ENCODE peak calls at places on chromosomes 16 and 17, in ten cellular contexts. One of them, this sample, is unnamed.

GRCh38 chr17:76735006-76735405 is 2.1 kb downstream of the SRSF2 start:
- DNase-seq in cardiac fibroblast: peak; percentile 46
- DNase-seq in effector CD4-positive, alpha-beta T cell: no peak
- DNase-seq in HEK293T: no peak
- DNase-seq in activated CD8-positive, alpha-beta memory T cell treated with anti-CD3 and anti-CD28 coated beads for 4 hours: no peak
- DNase-seq in hypothalamus: no peak
- DNase-seq in heart left ventricle: no peak
- DNase-seq in neuronal stem cell: no peak
- DNase-seq in A549: peak; percentile 40
- DNase-seq in 8988T: no peak
- DNase-seq in this sample: peak; percentile 22

GRCh38 chr16:85369741-85370528 is 243.2 kb upstream of the GSE1 start:
- DNase-seq in cardiac fibroblast: peak; percentile 44
- DNase-seq in effector CD4-positive, alpha-beta T cell: peak; percentile 23
- DNase-seq in HEK293T: peak; percentile 80
- DNase-seq in activated CD8-positive, alpha-beta memory T cell treated with anti-CD3 and anti-CD28 coated beads for 4 hours: no peak
- DNase-seq in hypothalamus: no peak
- DNase-seq in heart left ventricle: no peak
- DNase-seq in neuronal stem cell: peak; percentile 43
- DNase-seq in A549: peak; percentile 33
- DNase-seq in 8988T: peak; percentile 98
- DNase-seq in this sample: peak; percentile 21

GRCh38 chr17:14522795-14523387 is 222.0 kb downstream of the HS3ST3B1 start:
- DNase-seq in cardiac fibroblast: no peak
- DNase-seq in effector CD4-positive, alpha-beta T cell: no peak
- DNase-seq in HEK293T: no peak
- DNase-seq in activated CD8-positive, alpha-beta memory T cell treated with anti-CD3 and anti-CD28 coated beads for 4 hours: no peak
- DNase-seq in hypothalamus: no peak
- DNase-seq in heart left ventricle: no peak
- DNase-seq in neuronal stem cell: no peak
- DNase-seq in A549: no peak
- DNase-seq in 8988T: no peak
- DNase-seq in this sample: no peak

GRCh38 chr16:88649195-88649923 is 1.5 kb downstream of the CYBA start:
- DNase-seq in cardiac fibroblast: no peak
- DNase-seq in effector CD4-positive, alpha-beta T cell: no peak
- DNase-seq in HEK293T: no peak
- DNase-seq in activated CD8-positive, alpha-beta memory T cell treated with anti-CD3 and anti-CD28 coated beads for 4 hours: no peak
- DNase-seq in hypothalamus: no peak
- DNase-seq in heart left ventricle: no peak
- DNase-seq in neuronal stem cell: no peak
- DNase-seq in A549: no peak
- DNase-seq in 8988T: peak; percentile 75
- DNase-seq in this sample: no peak

GRCh38 chr16:56346131-56346890 is 79.0 kb downstream of the AMFR start:
- DNase-seq in cardiac fibroblast: no peak
- DNase-seq in effector CD4-positive, alpha-beta T cell: no peak
- DNase-seq in HEK293T: no peak
- DNase-seq in activated CD8-positive, alpha-beta memory T cell treated with anti-CD3 and anti-CD28 coated beads for 4 hours: no peak
- DNase-seq in hypothalamus: no peak
- DNase-seq in heart left ventricle: peak; percentile 7
- DNase-seq in neuronal stem cell: no peak
- DNase-seq in A549: no peak
- DNase-seq in 8988T: no peak
- DNase-seq in this sample: no peak

GRCh38 chr17:68033636-68034451 is 1.7 kb upstream of the KPNA2 start:
- DNase-seq in cardiac fibroblast: peak; percentile 48
- DNase-seq in effector CD4-positive, alpha-beta T cell: no peak
- DNase-seq in HEK293T: peak; percentile 37
- DNase-seq in activated CD8-positive, alpha-beta memory T cell treated with anti-CD3 and anti-CD28 coated beads for 4 hours: no peak
- DNase-seq in hypothalamus: no peak
- DNase-seq in heart left ventricle: no peak
- DNase-seq in neuronal stem cell: peak; percentile 88
- DNase-seq in A549: peak; percentile 94
- DNase-seq in 8988T: no peak
- DNase-seq in this sample: peak; percentile 27

GRCh38 chr17:9913476-9913875 is 8.4 kb upstream of the RCVRN start:
- DNase-seq in cardiac fibroblast: no peak
- DNase-seq in effector CD4-positive, alpha-beta T cell: no peak
- DNase-seq in HEK293T: no peak
- DNase-seq in activated CD8-positive, alpha-beta memory T cell treated with anti-CD3 and anti-CD28 coated beads for 4 hours: no peak
- DNase-seq in hypothalamus: no peak
- DNase-seq in heart left ventricle: no peak
- DNase-seq in neuronal stem cell: no peak
- DNase-seq in A549: no peak
- DNase-seq in 8988T: no peak
- DNase-seq in this sample: no peak

GRCh38 chr16:67111951-67112444 is 2.3 kb downstream of the PHAF1 start:
- DNase-seq in cardiac fibroblast: no peak
- DNase-seq in effector CD4-positive, alpha-beta T cell: no peak
- DNase-seq in HEK293T: no peak
- DNase-seq in activated CD8-positive, alpha-beta memory T cell treated with anti-CD3 and anti-CD28 coated beads for 4 hours: no peak
- DNase-seq in hypothalamus: no peak
- DNase-seq in heart left ventricle: no peak
- DNase-seq in neuronal stem cell: no peak
- DNase-seq in A549: no peak
- DNase-seq in 8988T: no peak
- DNase-seq in this sample: no peak

GRCh38 chr16:46836521-46837292 is 5.7 kb upstream of the C16orf87 start:
- DNase-seq in cardiac fibroblast: no peak
- DNase-seq in effector CD4-positive, alpha-beta T cell: no peak
- DNase-seq in HEK293T: no peak
- DNase-seq in activated CD8-positive, alpha-beta memory T cell treated with anti-CD3 and anti-CD28 coated beads for 4 hours: no peak
- DNase-seq in hypothalamus: no peak
- DNase-seq in heart left ventricle: no peak
- DNase-seq in neuronal stem cell: no peak
- DNase-seq in A549: no peak
- DNase-seq in 8988T: no peak
- DNase-seq in this sample: no peak

GRCh38 chr16:72093448-72094265 is at the start of the genes DHX38 and TXNL4B:
- DNase-seq in cardiac fibroblast: peak; percentile 99
- DNase-seq in effector CD4-positive, alpha-beta T cell: peak; percentile 86
- DNase-seq in HEK293T: peak; percentile 95
- DNase-seq in activated CD8-positive, alpha-beta memory T cell treated with anti-CD3 and anti-CD28 coated beads for 4 hours: peak; percentile 87
- DNase-seq in hypothalamus: peak; percentile 95
- DNase-seq in heart left ventricle: peak; percentile 94
- DNase-seq in neuronal stem cell: peak; percentile 98
- DNase-seq in A549: peak; percentile 99
- DNase-seq in 8988T: peak; percentile 96
- DNase-seq in this sample: peak; percentile 99

GRCh38 chr16:81265658-81266451 is 27.4 kb downstream of the BCO1 start:
- DNase-seq in cardiac fibroblast: no peak
- DNase-seq in effector CD4-positive, alpha-beta T cell: no peak
- DNase-seq in HEK293T: no peak
- DNase-seq in activated CD8-positive, alpha-beta memory T cell treated with anti-CD3 and anti-CD28 coated beads for 4 hours: no peak
- DNase-seq in hypothalamus: no peak
- DNase-seq in heart left ventricle: peak; percentile 91
- DNase-seq in neuronal stem cell: no peak
- DNase-seq in A549: no peak
- DNase-seq in 8988T: no peak
- DNase-seq in this sample: no peak

GRCh38 chr17:68255731-68256538 is 8.1 kb downstream of the AMZ2 start:
- DNase-seq in cardiac fibroblast: no peak
- DNase-seq in effector CD4-positive, alpha-beta T cell: no peak
- DNase-seq in HEK293T: no peak
- DNase-seq in activated CD8-positive, alpha-beta memory T cell treated with anti-CD3 and anti-CD28 coated beads for 4 hours: no peak
- DNase-seq in hypothalamus: no peak
- DNase-seq in heart left ventricle: no peak
- DNase-seq in neuronal stem cell: no peak
- DNase-seq in A549: no peak
- DNase-seq in 8988T: no peak
- DNase-seq in this sample: no peak

GRCh38 chr17:46785696-46786095 is 32.8 kb downstream of the WNT3 start:
- DNase-seq in cardiac fibroblast: no peak
- DNase-seq in effector CD4-positive, alpha-beta T cell: no peak
- DNase-seq in HEK293T: no peak
- DNase-seq in activated CD8-positive, alpha-beta memory T cell treated with anti-CD3 and anti-CD28 coated beads for 4 hours: no peak
- DNase-seq in hypothalamus: no peak
- DNase-seq in heart left ventricle: no peak
- DNase-seq in neuronal stem cell: no peak
- DNase-seq in A549: no peak
- DNase-seq in 8988T: no peak
- DNase-seq in this sample: no peak

GRCh38 chr16:68234188-68235104 is 1.5 kb downstream of the ESRP2 start:
- DNase-seq in cardiac fibroblast: peak; percentile 10
- DNase-seq in effector CD4-positive, alpha-beta T cell: no peak
- DNase-seq in HEK293T: no peak
- DNase-seq in activated CD8-positive, alpha-beta memory T cell treated with anti-CD3 and anti-CD28 coated beads for 4 hours: no peak
- DNase-seq in hypothalamus: no peak
- DNase-seq in heart left ventricle: no peak
- DNase-seq in neuronal stem cell: no peak
- DNase-seq in A549: no peak
- DNase-seq in 8988T: peak; percentile 41
- DNase-seq in this sample: no peak

GRCh38 chr17:78962345-78962983 is 17.3 kb downstream of the LGALS3BP start:
- DNase-seq in cardiac fibroblast: peak; percentile 62
- DNase-seq in effector CD4-positive, alpha-beta T cell: no peak
- DNase-seq in HEK293T: no peak
- DNase-seq in activated CD8-positive, alpha-beta memory T cell treated with anti-CD3 and anti-CD28 coated beads for 4 hours: no peak
- DNase-seq in hypothalamus: no peak
- DNase-seq in heart left ventricle: no peak
- DNase-seq in neuronal stem cell: no peak
- DNase-seq in A549: peak; percentile 57
- DNase-seq in 8988T: no peak
- DNase-seq in this sample: peak; percentile 56

GRCh38 chr16:20918486-20919239 is 18.1 kb downstream of the LYRM1 start:
- DNase-seq in cardiac fibroblast: peak; percentile 83
- DNase-seq in effector CD4-positive, alpha-beta T cell: no peak
- DNase-seq in HEK293T: no peak
- DNase-seq in activated CD8-positive, alpha-beta memory T cell treated with anti-CD3 and anti-CD28 coated beads for 4 hours: no peak
- DNase-seq in hypothalamus: no peak
- DNase-seq in heart left ventricle: peak; percentile 80
- DNase-seq in neuronal stem cell: no peak
- DNase-seq in A549: no peak
- DNase-seq in 8988T: no peak
- DNase-seq in this sample: peak; percentile 41

GRCh38 chr16:67796099-67796718 is 10.2 kb downstream of the RANBP10 start:
- DNase-seq in cardiac fibroblast: no peak
- DNase-seq in effector CD4-positive, alpha-beta T cell: no peak
- DNase-seq in HEK293T: no peak
- DNase-seq in activated CD8-positive, alpha-beta memory T cell treated with anti-CD3 and anti-CD28 coated beads for 4 hours: no peak
- DNase-seq in hypothalamus: no peak
- DNase-seq in heart left ventricle: no peak
- DNase-seq in neuronal stem cell: no peak
- DNase-seq in A549: no peak
- DNase-seq in 8988T: no peak
- DNase-seq in this sample: no peak

GRCh38 chr16:31869511-31870201 is 4.0 kb upstream of the ZNF267 start:
- DNase-seq in cardiac fibroblast: peak; percentile 97
- DNase-seq in effector CD4-positive, alpha-beta T cell: peak; percentile 78
- DNase-seq in HEK293T: no peak
- DNase-seq in activated CD8-positive, alpha-beta memory T cell treated with anti-CD3 and anti-CD28 coated beads for 4 hours: peak; percentile 73
- DNase-seq in hypothalamus: no peak
- DNase-seq in heart left ventricle: peak; percentile 50
- DNase-seq in neuronal stem cell: no peak
- DNase-seq in A549: no peak
- DNase-seq in 8988T: no peak
- DNase-seq in this sample: peak; percentile 94

GRCh38 chr17:59533694-59534093 is 31.7 kb upstream of the DHX40 start:
- DNase-seq in cardiac fibroblast: no peak
- DNase-seq in effector CD4-positive, alpha-beta T cell: no peak
- DNase-seq in HEK293T: no peak
- DNase-seq in activated CD8-positive, alpha-beta memory T cell treated with anti-CD3 and anti-CD28 coated beads for 4 hours: no peak
- DNase-seq in hypothalamus: no peak
- DNase-seq in heart left ventricle: no peak
- DNase-seq in neuronal stem cell: no peak
- DNase-seq in A549: no peak
- DNase-seq in 8988T: no peak
- DNase-seq in this sample: no peak

GRCh38 chr17:18981642-18982424 is 22.7 kb downstream of the FAM83G start:
- DNase-seq in cardiac fibroblast: peak; percentile 80
- DNase-seq in effector CD4-positive, alpha-beta T cell: no peak
- DNase-seq in HEK293T: peak; percentile 56
- DNase-seq in activated CD8-positive, alpha-beta memory T cell treated with anti-CD3 and anti-CD28 coated beads for 4 hours: no peak
- DNase-seq in hypothalamus: no peak
- DNase-seq in heart left ventricle: no peak
- DNase-seq in neuronal stem cell: no peak
- DNase-seq in A549: peak; percentile 76
- DNase-seq in 8988T: peak; percentile 87
- DNase-seq in this sample: peak; percentile 75

GRCh38 chr17:71023631-71024030 is 854.3 kb downstream of the KCNJ2 start:
- DNase-seq in cardiac fibroblast: peak; percentile 10
- DNase-seq in effector CD4-positive, alpha-beta T cell: no peak
- DNase-seq in HEK293T: peak; percentile 70
- DNase-seq in activated CD8-positive, alpha-beta memory T cell treated with anti-CD3 and anti-CD28 coated beads for 4 hours: no peak
- DNase-seq in hypothalamus: no peak
- DNase-seq in heart left ventricle: no peak
- DNase-seq in neuronal stem cell: no peak
- DNase-seq in A549: no peak
- DNase-seq in 8988T: no peak
- DNase-seq in this sample: no peak

GRCh38 chr17:65227637-65228036 is 90.5 kb downstream of the RGS9 start:
- DNase-seq in cardiac fibroblast: no peak
- DNase-seq in effector CD4-positive, alpha-beta T cell: no peak
- DNase-seq in HEK293T: no peak
- DNase-seq in activated CD8-positive, alpha-beta memory T cell treated with anti-CD3 and anti-CD28 coated beads for 4 hours: no peak
- DNase-seq in hypothalamus: no peak
- DNase-seq in heart left ventricle: no peak
- DNase-seq in neuronal stem cell: no peak
- DNase-seq in A549: no peak
- DNase-seq in 8988T: no peak
- DNase-seq in this sample: no peak

GRCh38 chr17:81251943-81252301 is 12.8 kb downstream of the NDUFAF8 start:
- DNase-seq in cardiac fibroblast: no peak
- DNase-seq in effector CD4-positive, alpha-beta T cell: no peak
- DNase-seq in HEK293T: no peak
- DNase-seq in activated CD8-positive, alpha-beta memory T cell treated with anti-CD3 and anti-CD28 coated beads for 4 hours: no peak
- DNase-seq in hypothalamus: no peak
- DNase-seq in heart left ventricle: no peak
- DNase-seq in neuronal stem cell: no peak
- DNase-seq in A549: no peak
- DNase-seq in 8988T: no peak
- DNase-seq in this sample: no peak

GRCh38 chr17:7019839-7020519 is 2.9 kb upstream of the BCL6B start:
- DNase-seq in cardiac fibroblast: peak; percentile 56
- DNase-seq in effector CD4-positive, alpha-beta T cell: no peak
- DNase-seq in HEK293T: peak; percentile 74
- DNase-seq in activated CD8-positive, alpha-beta memory T cell treated with anti-CD3 and anti-CD28 coated beads for 4 hours: no peak
- DNase-seq in hypothalamus: no peak
- DNase-seq in heart left ventricle: peak; percentile 71
- DNase-seq in neuronal stem cell: no peak
- DNase-seq in A549: peak; percentile 77
- DNase-seq in 8988T: peak; percentile 68
- DNase-seq in this sample: no peak

GRCh38 chr16:63663155-63663554 is 1458.7 kb downstream of the CDH11 start:
- DNase-seq in cardiac fibroblast: no peak
- DNase-seq in effector CD4-positive, alpha-beta T cell: no peak
- DNase-seq in HEK293T: no peak
- DNase-seq in activated CD8-positive, alpha-beta memory T cell treated with anti-CD3 and anti-CD28 coated beads for 4 hours: no peak
- DNase-seq in hypothalamus: no peak
- DNase-seq in heart left ventricle: no peak
- DNase-seq in neuronal stem cell: no peak
- DNase-seq in A549: no peak
- DNase-seq in 8988T: no peak
- DNase-seq in this sample: no peak

GRCh38 chr17:17231621-17232302 is 5.2 kb downstream of the FLCN start:
- DNase-seq in cardiac fibroblast: no peak
- DNase-seq in effector CD4-positive, alpha-beta T cell: no peak
- DNase-seq in HEK293T: no peak
- DNase-seq in activated CD8-positive, alpha-beta memory T cell treated with anti-CD3 and anti-CD28 coated beads for 4 hours: no peak
- DNase-seq in hypothalamus: no peak
- DNase-seq in heart left ventricle: no peak
- DNase-seq in neuronal stem cell: no peak
- DNase-seq in A549: no peak
- DNase-seq in 8988T: no peak
- DNase-seq in this sample: no peak

GRCh38 chr17:51818777-51819176 is 339.7 kb downstream of the CA10 start:
- DNase-seq in cardiac fibroblast: no peak
- DNase-seq in effector CD4-positive, alpha-beta T cell: no peak
- DNase-seq in HEK293T: no peak
- DNase-seq in activated CD8-positive, alpha-beta memory T cell treated with anti-CD3 and anti-CD28 coated beads for 4 hours: no peak
- DNase-seq in hypothalamus: no peak
- DNase-seq in heart left ventricle: no peak
- DNase-seq in neuronal stem cell: no peak
- DNase-seq in A549: no peak
- DNase-seq in 8988T: no peak
- DNase-seq in this sample: no peak

GRCh38 chr17:45149669-45150603 is 1.7 kb downstream of the HEXIM1 start:
- DNase-seq in cardiac fibroblast: peak; percentile 73
- DNase-seq in effector CD4-positive, alpha-beta T cell: peak; percentile 19
- DNase-seq in HEK293T: no peak
- DNase-seq in activated CD8-positive, alpha-beta memory T cell treated with anti-CD3 and anti-CD28 coated beads for 4 hours: no peak
- DNase-seq in hypothalamus: peak; percentile 41
- DNase-seq in heart left ventricle: peak; percentile 80
- DNase-seq in neuronal stem cell: no peak
- DNase-seq in A549: peak; percentile 72
- DNase-seq in 8988T: no peak
- DNase-seq in this sample: no peak